ENCODE peak calls at places on chromosomes 3 and 15, in five cellular contexts. One of them, this sample, is unnamed.

GRCh38 chr15:91793771-91794170 is 59.7 kb upstream of the SLCO3A1 start:
- DNase-seq in heart right ventricle: no peak
- DNase-seq in osteoblast: no peak
- DNase-seq in Peyer's patch: no peak
- DNase-seq in fibroblast of pulmonary artery: no peak
- DNase-seq in this sample: no peak

GRCh38 chr15:31752905-31753304 is 277.4 kb upstream of the CHRNA7 start:
- DNase-seq in osteoblast: no peak
- DNase-seq in fibroblast of pulmonary artery: no peak
- DNase-seq in heart right ventricle: no peak
- DNase-seq in Peyer's patch: no peak
- DNase-seq in this sample: no peak

GRCh38 chr3:4601926-4602325 is 108.8 kb downstream of the ITPR1 start:
- DNase-seq in heart right ventricle: no peak
- DNase-seq in osteoblast: no peak
- DNase-seq in fibroblast of pulmonary artery: peak
- DNase-seq in Peyer's patch: no peak
- DNase-seq in this sample: no peak

GRCh38 chr3:125129512-125129962 is 73.7 kb upstream of the HEG1 start:
- DNase-seq in heart right ventricle: no peak
- DNase-seq in fibroblast of pulmonary artery: peak
- DNase-seq in osteoblast: peak
- DNase-seq in Peyer's patch: peak
- DNase-seq in this sample: peak

GRCh38 chr3:39378092-39378491 is 5.1 kb upstream of the SLC25A38 start:
- DNase-seq in fibroblast of pulmonary artery: peak
- DNase-seq in heart right ventricle: no peak
- DNase-seq in Peyer's patch: peak
- DNase-seq in osteoblast: no peak
- DNase-seq in this sample: no peak

GRCh38 chr3:14225421-14225820 is 46.8 kb downstream of the LSM3 start:
- DNase-seq in osteoblast: no peak
- DNase-seq in fibroblast of pulmonary artery: no peak
- DNase-seq in Peyer's patch: peak
- DNase-seq in heart right ventricle: no peak
- DNase-seq in this sample: no peak

GRCh38 chr3:178583963-178584575 is 47.8 kb downstream of the KCNMB2 start:
- DNase-seq in fibroblast of pulmonary artery: no peak
- DNase-seq in Peyer's patch: no peak
- DNase-seq in osteoblast: no peak
- DNase-seq in heart right ventricle: no peak
- DNase-seq in this sample: no peak

GRCh38 chr15:59396660-59397059 is 24.0 kb upstream of the MYO1E start:
- DNase-seq in osteoblast: no peak
- DNase-seq in fibroblast of pulmonary artery: no peak
- DNase-seq in Peyer's patch: no peak
- DNase-seq in heart right ventricle: no peak
- DNase-seq in this sample: no peak

GRCh38 chr15:66603301-66604179 is 37.7 kb upstream of the LCTL start:
- DNase-seq in fibroblast of pulmonary artery: peak
- DNase-seq in heart right ventricle: peak
- DNase-seq in osteoblast: peak
- DNase-seq in Peyer's patch: peak
- DNase-seq in this sample: peak

DNA sequence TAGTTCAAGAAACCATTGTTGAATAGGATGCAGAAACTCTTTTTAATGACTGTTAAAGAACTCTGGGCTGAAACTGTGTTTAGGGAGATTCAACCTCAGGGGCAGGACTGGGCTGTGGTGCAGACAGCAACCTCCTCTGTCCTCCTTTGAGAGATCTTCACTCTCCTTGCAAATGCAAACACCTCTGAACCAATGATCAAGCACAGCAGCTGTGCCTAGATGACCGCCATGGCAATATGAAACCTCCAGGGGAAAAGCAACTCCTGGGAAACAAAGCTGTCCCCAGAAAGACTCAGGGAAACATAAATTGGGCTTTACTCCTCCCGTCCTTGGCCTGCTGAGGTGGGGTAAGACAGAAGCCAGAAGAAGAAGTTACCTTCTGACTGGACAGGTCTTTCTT is 52.6 kb downstream of the TBC1D2B start:
- DNase-seq in heart right ventricle: no peak
- DNase-seq in Peyer's patch: no peak
- DNase-seq in osteoblast: no peak
- DNase-seq in fibroblast of pulmonary artery: no peak
- DNase-seq in this sample: no peak
- H3K4me3 ChIP-seq in heart right ventricle: no peak
- H3K4me3 ChIP-seq in Peyer's patch: no peak
- H3K4me3 ChIP-seq in osteoblast: no peak
- H3K4me3 ChIP-seq in fibroblast of pulmonary artery: no peak
- H3K4me3 ChIP-seq in this sample: no peak

DNA sequence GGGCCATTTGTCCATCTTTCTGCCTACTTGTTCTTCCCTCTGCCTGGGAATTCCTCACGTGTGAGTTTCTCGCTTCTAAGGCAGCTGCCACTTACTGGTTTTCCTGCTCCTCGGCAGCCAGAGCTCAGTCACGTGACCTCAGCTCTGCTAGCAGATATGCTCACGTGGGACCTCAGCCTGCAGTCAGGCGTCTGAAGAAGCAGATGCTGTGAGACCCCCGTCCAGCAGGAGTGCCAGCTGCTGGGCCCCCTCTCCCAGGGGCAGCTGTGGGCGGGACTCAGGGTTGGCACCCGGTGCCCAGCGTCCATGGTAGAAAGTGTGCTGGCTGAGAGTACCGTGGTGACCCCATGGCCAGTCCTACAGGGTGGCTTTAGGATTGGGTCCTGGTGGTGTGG is 161.3 kb upstream of the TLE3 start:
- DNase-seq in Peyer's patch: peak
- DNase-seq in heart right ventricle: peak
- DNase-seq in osteoblast: peak
- DNase-seq in fibroblast of pulmonary artery: peak
- DNase-seq in this sample: peak
- H3K4me3 ChIP-seq in Peyer's patch: peak
- H3K4me3 ChIP-seq in heart right ventricle: no peak
- H3K4me3 ChIP-seq in osteoblast: peak
- H3K4me3 ChIP-seq in fibroblast of pulmonary artery: no peak
- H3K4me3 ChIP-seq in this sample: no peak

DNA sequence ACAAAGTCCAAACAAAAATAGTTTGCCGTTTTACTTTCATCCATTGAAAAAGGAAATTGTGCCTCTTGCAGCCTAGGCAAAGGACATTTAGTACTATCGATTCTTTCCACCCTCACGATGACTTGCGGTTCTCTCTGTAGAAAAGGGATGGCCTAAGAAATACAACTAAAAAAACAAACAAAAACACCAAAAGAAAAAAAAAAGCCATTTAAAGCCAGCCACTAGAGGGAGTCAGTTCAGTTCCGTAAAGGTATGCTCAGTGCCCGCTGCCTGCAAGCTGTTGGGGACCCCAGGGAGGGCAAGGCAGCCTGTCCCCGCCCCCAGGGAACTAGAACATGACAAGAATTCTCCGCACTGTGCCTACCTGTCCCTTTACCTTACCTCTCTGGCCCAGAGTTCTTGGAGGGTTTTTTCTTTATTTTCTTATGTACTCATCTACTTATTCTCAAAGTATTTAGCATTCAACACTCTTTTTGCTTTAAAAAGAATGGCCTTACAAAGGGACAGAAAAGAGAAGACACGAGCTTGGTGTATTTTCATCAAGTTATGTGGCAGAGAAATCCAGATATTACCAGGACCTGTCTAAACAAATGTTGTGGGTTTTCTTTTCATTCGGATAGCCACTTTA is 29.9 kb upstream of the NR2E3 start:
- DNase-seq in heart right ventricle: no peak
- DNase-seq in Peyer's patch: no peak
- DNase-seq in fibroblast of pulmonary artery: peak
- DNase-seq in osteoblast: peak
- DNase-seq in this sample: no peak
- H3K4me3 ChIP-seq in heart right ventricle: no peak
- H3K4me3 ChIP-seq in Peyer's patch: no peak
- H3K4me3 ChIP-seq in fibroblast of pulmonary artery: peak
- H3K4me3 ChIP-seq in osteoblast: peak
- H3K4me3 ChIP-seq in this sample: no peak

GRCh38 chr3:71423151-71423906 is 160.2 kb downstream of the FOXP1 start:
- DNase-seq in fibroblast of pulmonary artery: peak
- DNase-seq in heart right ventricle: peak
- DNase-seq in Peyer's patch: no peak
- DNase-seq in osteoblast: no peak
- DNase-seq in this sample: no peak

GRCh38 chr3:71419369-71419768 is 164.2 kb downstream of the FOXP1 start:
- DNase-seq in Peyer's patch: no peak
- DNase-seq in heart right ventricle: no peak
- DNase-seq in fibroblast of pulmonary artery: no peak
- DNase-seq in osteoblast: no peak
- DNase-seq in this sample: no peak

GRCh38 chr3:71425491-71426071 is 157.9 kb downstream of the FOXP1 start:
- DNase-seq in osteoblast: peak
- DNase-seq in fibroblast of pulmonary artery: no peak
- DNase-seq in Peyer's patch: no peak
- DNase-seq in heart right ventricle: no peak
- DNase-seq in this sample: no peak

GRCh38 chr3:71421820-71422566 is 161.5 kb downstream of the FOXP1 start:
- DNase-seq in Peyer's patch: no peak
- DNase-seq in osteoblast: no peak
- DNase-seq in fibroblast of pulmonary artery: no peak
- DNase-seq in heart right ventricle: no peak
- DNase-seq in this sample: no peak

GRCh38 chr3:71421475-71421819 is 162.1 kb downstream of the FOXP1 start:
- DNase-seq in heart right ventricle: no peak
- DNase-seq in Peyer's patch: peak
- DNase-seq in osteoblast: no peak
- DNase-seq in fibroblast of pulmonary artery: no peak
- DNase-seq in this sample: no peak
- H3K4me3 ChIP-seq in heart right ventricle: no peak
- H3K4me3 ChIP-seq in Peyer's patch: peak
- H3K4me3 ChIP-seq in osteoblast: no peak
- H3K4me3 ChIP-seq in fibroblast of pulmonary artery: no peak
- H3K4me3 ChIP-seq in this sample: no peak

GRCh38 chr15:64842986-64843561 is 1.4 kb downstream of the PLEKHO2 start:
- DNase-seq in Peyer's patch: peak
- DNase-seq in osteoblast: peak
- DNase-seq in heart right ventricle: peak
- DNase-seq in fibroblast of pulmonary artery: peak
- DNase-seq in this sample: peak

GRCh38 chr15:64844576-64845140 is 2.9 kb downstream of the PLEKHO2 start:
- DNase-seq in Peyer's patch: no peak
- DNase-seq in fibroblast of pulmonary artery: no peak
- DNase-seq in osteoblast: no peak
- DNase-seq in heart right ventricle: no peak
- DNase-seq in this sample: no peak

GRCh38 chr15:64845183-64845611 is 3.5 kb downstream of the PLEKHO2 start:
- DNase-seq in osteoblast: no peak
- DNase-seq in Peyer's patch: peak
- DNase-seq in fibroblast of pulmonary artery: peak
- DNase-seq in heart right ventricle: peak
- DNase-seq in this sample: no peak

GRCh38 chr15:64842099-64842940 is 605 bp downstream of the PLEKHO2 start:
- DNase-seq in Peyer's patch: peak
- DNase-seq in osteoblast: peak
- DNase-seq in fibroblast of pulmonary artery: peak
- DNase-seq in heart right ventricle: peak
- DNase-seq in this sample: no peak

DNA sequence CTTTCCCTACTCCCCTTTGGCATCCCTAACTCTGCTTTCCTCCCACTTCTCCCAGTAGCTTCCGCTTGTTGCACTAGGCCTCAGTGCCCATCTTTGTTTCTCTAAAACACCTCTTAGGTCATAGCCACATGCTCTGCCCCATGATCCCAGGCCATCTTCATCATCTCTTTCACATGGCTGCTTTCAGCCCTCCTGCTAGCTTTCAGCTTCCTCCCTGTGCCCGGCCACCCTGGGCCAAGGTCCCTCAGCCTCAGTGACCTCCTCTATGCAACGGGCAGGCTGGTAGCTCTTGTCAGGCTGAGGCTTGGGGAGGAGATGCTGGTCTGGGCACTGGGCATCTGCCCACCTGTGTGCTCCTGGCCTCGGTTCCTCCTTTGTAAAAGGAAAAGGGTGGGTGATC is 2.3 kb downstream of the PLEKHO2 start:
- DNase-seq in Peyer's patch: no peak
- DNase-seq in osteoblast: no peak
- DNase-seq in fibroblast of pulmonary artery: no peak
- DNase-seq in heart right ventricle: no peak
- DNase-seq in this sample: no peak
- H3K4me3 ChIP-seq in Peyer's patch: peak
- H3K4me3 ChIP-seq in osteoblast: peak
- H3K4me3 ChIP-seq in fibroblast of pulmonary artery: peak
- H3K4me3 ChIP-seq in heart right ventricle: peak
- H3K4me3 ChIP-seq in this sample: no peak

This sample was measured in aorta.